ENCODE peak calls at places on chromosome 10, in nine cellular contexts. F, E, N, U, C, J, S, M and D are unnamed samples.

GRCh38 chr10:62817120-62817762 is 1.1 kb upstream of the EGR2 start:
- DNase-seq in E (peak), M (peak), J (peak), N (peak), S (peak), C (peak), U (no peak), F (peak), D (no peak)

GRCh38 chr10:113965683-113966082 is 78.0 kb upstream of the ADRB1 start:
- DNase-seq in C (peak), U (no peak), M (no peak), J (no peak), F (no peak), E (no peak), N (no peak), S (no peak), D (no peak)

GRCh38 chr10:63209703-63210102 is 76.6 kb downstream of the NRBF2 start:
- DNase-seq in F (no peak), C (no peak), S (no peak), J (no peak), E (no peak), U (no peak), M (no peak), N (no peak), D (no peak)

GRCh38 chr10:61701055-61701705 is 38.5 kb downstream of the CABCOCO1 start:
- DNase-seq in E (no peak), J (no peak), S (no peak), N (no peak), F (no peak), U (no peak), C (no peak), M (no peak), D (no peak)

GRCh38 chr10:59976909-59977308 is 70.6 kb upstream of the CCDC6 start:
- DNase-seq in N (no peak), C (no peak), S (no peak), E (no peak), U (no peak), J (no peak), M (no peak), F (no peak), D (no peak)

GRCh38 chr10:67670401-67670800 is 25.6 kb downstream of the CTNNA3 start:
- DNase-seq in C (no peak), E (no peak), N (no peak), S (no peak), U (no peak), F (no peak), M (no peak), J (no peak), D (peak)

GRCh38 chr10:93554760-93555432 is 11.6 kb upstream of the FFAR4 start:
- DNase-seq in N (peak), M (peak), S (peak), C (peak), J (peak), E (peak), F (peak), U (no peak), D (peak)

GRCh38 chr10:43680035-43680434 is 31.4 kb upstream of the ZNF32 start:
- DNase-seq in U (no peak), N (no peak), M (no peak), E (no peak), S (peak), C (no peak), J (no peak), F (no peak), D (peak)

GRCh38 chr10:78572565-78572964 is 496.2 kb upstream of the ZMIZ1 start:
- DNase-seq in N (peak), S (no peak), U (no peak), F (no peak), J (no peak), M (no peak), C (no peak), E (no peak), D (no peak)

GRCh38 chr10:119290301-119291036 is 83.1 kb downstream of the GRK5 start:
- DNase-seq in C (no peak), J (no peak), F (peak), N (no peak), S (no peak), E (peak), M (no peak), U (no peak), D (no peak)

GRCh38 chr10:119287613-119287991 is 80.2 kb downstream of the GRK5 start:
- DNase-seq in M (no peak), N (no peak), J (no peak), U (no peak), E (no peak), S (no peak), C (no peak), F (no peak), D (no peak)

GRCh38 chr10:119288574-119289001 is 81.2 kb downstream of the GRK5 start:
- DNase-seq in F (no peak), M (peak), U (no peak), J (no peak), C (no peak), S (no peak), N (no peak), E (no peak), D (no peak)

GRCh38 chr10:119291223-119291900 is 84.0 kb downstream of the GRK5 start:
- DNase-seq in E (no peak), U (no peak), N (no peak), F (no peak), S (peak), M (no peak), C (no peak), J (no peak), D (no peak)

DNA sequence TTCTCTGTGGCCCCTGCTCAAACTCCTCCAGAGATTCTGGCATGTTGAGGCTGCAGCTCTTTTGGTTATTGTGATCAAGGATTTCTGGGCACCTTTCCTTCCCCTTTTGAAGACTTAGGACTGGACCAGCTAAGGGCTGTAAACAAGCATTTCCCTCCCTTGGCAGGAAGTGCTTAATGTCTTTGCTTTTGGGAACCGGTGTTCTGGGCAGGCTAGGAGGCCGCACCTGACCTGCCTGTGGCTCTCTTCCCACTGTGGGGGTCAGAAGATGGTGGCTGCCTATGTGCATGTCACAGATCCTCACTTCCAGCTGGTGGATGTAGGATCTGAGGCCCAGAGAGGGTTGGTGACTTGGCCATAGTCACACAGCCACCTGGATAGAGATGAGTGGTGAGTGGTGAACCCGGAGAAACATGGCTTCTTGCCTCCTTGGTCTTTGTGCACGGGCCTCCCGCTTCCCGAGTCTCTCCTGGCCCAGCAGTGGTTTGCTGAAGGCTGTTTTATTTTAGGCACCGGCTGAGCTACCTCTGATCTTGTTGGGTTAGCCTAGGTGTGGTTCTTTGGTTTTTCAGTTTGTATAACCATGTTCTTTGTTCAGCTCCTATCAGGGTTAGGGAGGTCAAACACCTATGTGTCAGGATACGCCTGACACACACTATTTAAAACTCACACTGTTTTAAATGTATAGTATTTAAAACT is 82.0 kb downstream of the GRK5 start:
- DNase-seq in S (no peak), C (no peak), E (no peak), N (no peak), M (peak), U (no peak), F (no peak), J (no peak), D (no peak)
- H3K27ac ChIP-seq in S (peak), C (no peak), E (no peak), N (no peak), M (peak), U (peak), F (peak), J (peak), D (no peak)

GRCh38 chr10:96022739-96023138 is 20.6 kb upstream of the CCNJ start:
- DNase-seq in F (no peak), S (no peak), M (no peak), N (no peak), C (no peak), J (no peak), U (no peak), E (no peak), D (no peak)

GRCh38 chr10:96023168-96023567 is 20.2 kb upstream of the CCNJ start:
- DNase-seq in N (no peak), F (no peak), U (no peak), E (no peak), C (no peak), M (no peak), J (no peak), S (no peak), D (no peak)

GRCh38 chr10:96021332-96021731 is 22.1 kb upstream of the CCNJ start:
- DNase-seq in C (no peak), N (no peak), E (no peak), J (no peak), U (no peak), F (no peak), S (no peak), M (no peak), D (no peak)

DNA sequence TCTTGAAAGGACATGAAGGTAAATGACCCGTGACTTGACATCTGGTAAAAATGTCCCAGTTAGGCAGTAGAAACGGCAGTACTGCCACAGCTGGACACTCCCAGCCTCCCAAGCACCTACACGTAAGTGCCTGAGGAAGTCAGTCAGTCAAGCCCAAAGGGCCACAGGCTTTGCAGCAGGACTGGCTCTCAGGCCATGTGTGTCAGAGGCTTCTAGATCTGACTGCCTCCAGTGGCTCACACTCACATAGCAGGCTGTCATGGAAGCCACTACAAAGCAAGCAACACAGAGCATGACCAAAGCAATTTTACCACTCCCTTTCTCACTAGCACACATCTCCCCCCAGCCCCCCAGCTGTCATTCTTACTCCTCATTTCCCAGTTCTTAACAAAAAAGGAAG is 17.8 kb upstream of the CCNJ start:
- DNase-seq in E (peak), F (no peak), U (no peak), S (peak), C (peak), J (no peak), N (no peak), M (no peak), D (peak)
- TF ChIP-seq CTCF in E (no peak), F (no peak), U (no peak), S (peak), C (peak), J (no peak), N (no peak), M (no peak), D (peak)

GRCh38 chr10:124918906-124919305 is 23.0 kb upstream of the ZRANB1 start:
- DNase-seq in S (no peak), J (no peak), F (no peak), U (no peak), N (no peak), E (no peak), M (no peak), C (no peak), D (no peak)
- H3K4me3 ChIP-seq in S (peak), J (no peak), F (peak), U (no peak), N (no peak), E (peak), M (no peak), C (peak), D (no peak)

DNA sequence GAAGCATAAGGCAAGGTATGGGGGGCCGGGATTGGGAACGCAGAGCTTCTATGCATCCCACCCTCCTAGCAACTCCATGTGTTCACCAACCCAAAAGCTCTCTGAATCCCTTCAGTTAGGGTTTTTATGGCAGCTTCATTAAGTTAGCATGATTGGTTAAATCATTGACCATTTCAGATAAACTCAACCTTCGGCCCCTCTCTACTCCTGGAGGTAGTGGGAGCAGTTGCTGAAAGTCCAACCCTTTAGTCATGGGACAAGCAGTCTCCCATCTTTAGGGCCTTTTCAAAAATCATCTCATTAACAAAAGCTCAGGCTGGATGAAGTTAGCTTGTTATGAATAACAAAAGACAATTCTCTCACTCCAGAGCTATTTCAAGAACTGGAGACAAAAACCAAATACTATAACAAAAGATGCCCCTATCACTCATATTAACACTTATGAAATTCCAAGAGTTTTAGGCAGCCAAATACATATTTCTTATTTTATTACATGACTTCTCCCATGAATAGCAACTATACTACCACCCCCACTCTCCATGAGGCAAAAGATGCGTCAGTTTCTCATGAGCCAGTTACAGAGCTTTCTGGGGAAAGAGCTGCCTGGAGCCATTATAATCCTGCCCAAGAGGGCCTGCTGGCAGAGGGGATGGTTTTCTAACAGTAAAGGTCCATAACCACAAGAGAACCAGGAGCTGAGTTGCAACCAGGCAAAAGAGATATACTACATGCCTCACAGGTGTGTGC is 44.6 kb downstream of the SLC16A12 start:
- DNase-seq in M (no peak), C (no peak), N (no peak), S (no peak), U (no peak), E (no peak), J (no peak), F (no peak), D (no peak)
- H3K27ac ChIP-seq in M (no peak), C (no peak), N (no peak), S (no peak), U (peak), E (no peak), J (no peak), F (peak), D (no peak)